ENCODE peak calls at places on chromosomes 13 and 19, in nine cellular contexts. One of them, this sample, is unnamed.

GRCh38 chr13:43305416-43305815 is 282.0 kb downstream of the DNAJC15 start:
- DNase-seq in foreskin fibroblast: peak; percentile 59
- DNase-seq in choroid plexus epithelial cell: no peak
- DNase-seq in OCI-M1: no peak
- DNase-seq in M059J: peak; percentile 63
- DNase-seq in natural killer cell treated with Interleukin-12 subunit alpha and Interleukin-12 subunit beta and Interleukin-15 and Interleukin-18, amount 100 ng/mL, for 72 hours: no peak
- DNase-seq in progenitor cell of endocrine pancreas: no peak
- DNase-seq in NCI-H2081: no peak
- DNase-seq in tibial artery: no peak
- DNase-seq in this sample: no peak

GRCh38 chr13:25380082-25380481 is 8.3 kb downstream of the ATP8A2 start:
- DNase-seq in progenitor cell of endocrine pancreas: no peak
- DNase-seq in OCI-M1: peak; percentile 73
- DNase-seq in choroid plexus epithelial cell: no peak
- DNase-seq in natural killer cell treated with Interleukin-12 subunit alpha and Interleukin-12 subunit beta and Interleukin-15 and Interleukin-18, amount 100 ng/mL, for 72 hours: no peak
- DNase-seq in foreskin fibroblast: no peak
- DNase-seq in M059J: no peak
- DNase-seq in NCI-H2081: no peak
- DNase-seq in tibial artery: no peak
- DNase-seq in this sample: no peak

GRCh38 chr13:109479991-109480696 is 306.2 kb downstream of the IRS2 start:
- DNase-seq in M059J: no peak
- DNase-seq in progenitor cell of endocrine pancreas: no peak
- DNase-seq in tibial artery: peak; percentile 38
- DNase-seq in choroid plexus epithelial cell: peak; percentile 89
- DNase-seq in natural killer cell treated with Interleukin-12 subunit alpha and Interleukin-12 subunit beta and Interleukin-15 and Interleukin-18, amount 100 ng/mL, for 72 hours: no peak
- DNase-seq in OCI-M1: peak; percentile 15
- DNase-seq in foreskin fibroblast: peak; percentile 44
- DNase-seq in NCI-H2081: no peak
- DNase-seq in this sample: no peak

GRCh38 chr19:7722231-7722651 is 9.7 kb downstream of the CLEC4G start:
- DNase-seq in progenitor cell of endocrine pancreas: no peak
- DNase-seq in NCI-H2081: no peak
- DNase-seq in natural killer cell treated with Interleukin-12 subunit alpha and Interleukin-12 subunit beta and Interleukin-15 and Interleukin-18, amount 100 ng/mL, for 72 hours: no peak
- DNase-seq in OCI-M1: no peak
- DNase-seq in M059J: no peak
- DNase-seq in tibial artery: no peak
- DNase-seq in foreskin fibroblast: no peak
- DNase-seq in choroid plexus epithelial cell: no peak
- DNase-seq in this sample: no peak

GRCh38 chr19:5537870-5538269 is 29.9 kb downstream of the TINCR start:
- DNase-seq in NCI-H2081: no peak
- DNase-seq in natural killer cell treated with Interleukin-12 subunit alpha and Interleukin-12 subunit beta and Interleukin-15 and Interleukin-18, amount 100 ng/mL, for 72 hours: no peak
- DNase-seq in progenitor cell of endocrine pancreas: no peak
- DNase-seq in foreskin fibroblast: no peak
- DNase-seq in M059J: no peak
- DNase-seq in tibial artery: no peak
- DNase-seq in OCI-M1: no peak
- DNase-seq in choroid plexus epithelial cell: no peak
- DNase-seq in this sample: no peak

GRCh38 chr13:112592647-112593046 is 4.7 kb upstream of the TUBGCP3 start:
- DNase-seq in progenitor cell of endocrine pancreas: no peak
- DNase-seq in M059J: peak; percentile 8
- DNase-seq in foreskin fibroblast: no peak
- DNase-seq in choroid plexus epithelial cell: no peak
- DNase-seq in NCI-H2081: no peak
- DNase-seq in natural killer cell treated with Interleukin-12 subunit alpha and Interleukin-12 subunit beta and Interleukin-15 and Interleukin-18, amount 100 ng/mL, for 72 hours: no peak
- DNase-seq in OCI-M1: no peak
- DNase-seq in tibial artery: no peak
- DNase-seq in this sample: no peak

GRCh38 chr19:9306443-9306842 is 3.2 kb downstream of the ZNF699 start:
- DNase-seq in NCI-H2081: no peak
- DNase-seq in tibial artery: no peak
- DNase-seq in OCI-M1: no peak
- DNase-seq in progenitor cell of endocrine pancreas: no peak
- DNase-seq in choroid plexus epithelial cell: peak; percentile 79
- DNase-seq in M059J: peak; percentile 89
- DNase-seq in natural killer cell treated with Interleukin-12 subunit alpha and Interleukin-12 subunit beta and Interleukin-15 and Interleukin-18, amount 100 ng/mL, for 72 hours: no peak
- DNase-seq in foreskin fibroblast: peak; percentile 59
- DNase-seq in this sample: no peak

GRCh38 chr13:79458436-79458835 is 22.5 kb upstream of the NDFIP2 start:
- DNase-seq in foreskin fibroblast: no peak
- DNase-seq in NCI-H2081: no peak
- DNase-seq in natural killer cell treated with Interleukin-12 subunit alpha and Interleukin-12 subunit beta and Interleukin-15 and Interleukin-18, amount 100 ng/mL, for 72 hours: no peak
- DNase-seq in choroid plexus epithelial cell: no peak
- DNase-seq in M059J: peak; percentile 27
- DNase-seq in OCI-M1: peak; percentile 18
- DNase-seq in progenitor cell of endocrine pancreas: no peak
- DNase-seq in tibial artery: no peak
- DNase-seq in this sample: no peak

GRCh38 chr13:44317752-44318550 is 55.7 kb upstream of the SERP2 start:
- DNase-seq in choroid plexus epithelial cell: no peak
- DNase-seq in natural killer cell treated with Interleukin-12 subunit alpha and Interleukin-12 subunit beta and Interleukin-15 and Interleukin-18, amount 100 ng/mL, for 72 hours: no peak
- DNase-seq in OCI-M1: no peak
- DNase-seq in foreskin fibroblast: peak; percentile 43
- DNase-seq in progenitor cell of endocrine pancreas: no peak
- DNase-seq in NCI-H2081: peak; percentile 82
- DNase-seq in tibial artery: no peak
- DNase-seq in M059J: peak; percentile 68
- DNase-seq in this sample: no peak

This sample was measured in Kasumi-1.